ENCODE peak calls at places on chromosome 7, in nine cellular contexts. K, R, Z, S, U, G, Q, P and W are unnamed samples.
A peak's percentile ranks its signal among the peaks of the same experiment; 100 is the strongest.

GRCh38 chr7:99005776-99006175 is 127.4 kb downstream of the TRRAP start:
- DNase-seq in K (no peak), R (no peak), Z (no peak), S (no peak), U (peak; percentile 62), G (no peak), Q (no peak), P (no peak), W (peak; percentile 36)

GRCh38 chr7:124954766-124955165 is 25.1 kb upstream of the POT1 start:
- DNase-seq in K (no peak), R (no peak), Z (no peak), S (no peak), U (no peak), G (no peak), Q (no peak), P (no peak), W (no peak)

GRCh38 chr7:123860848-123861247 is 15.9 kb downstream of the HYAL4 start:
- DNase-seq in K (no peak), R (no peak), Z (no peak), S (no peak), U (no peak), G (no peak), Q (no peak), P (no peak), W (no peak)

GRCh38 chr7:150860291-150860977 is 8.1 kb downstream of the AOC1 start:
- DNase-seq in K (no peak), R (no peak), Z (no peak), S (peak; percentile 24), U (no peak), G (no peak), Q (peak; percentile 14), P (no peak), W (peak; percentile 27)

GRCh38 chr7:64686493-64687184 is 20.7 kb downstream of the ZNF107 start:
- DNase-seq in K (no peak), R (no peak), Z (no peak), S (no peak), U (no peak), G (no peak), Q (no peak), P (no peak), W (no peak)

GRCh38 chr7:31203551-31203950 is 137.0 kb downstream of the NEUROD6 start:
- DNase-seq in K (no peak), R (no peak), Z (no peak), S (no peak), U (no peak), G (no peak), Q (no peak), P (no peak), W (no peak)

GRCh38 chr7:111408726-111409125 is 153.6 kb downstream of the IMMP2L start:
- DNase-seq in K (no peak), R (no peak), Z (no peak), S (no peak), U (no peak), G (no peak), Q (no peak), P (no peak), W (no peak)

GRCh38 chr7:22697322-22697859 is 29.6 kb upstream of the IL6 start:
- DNase-seq in K (no peak), R (no peak), Z (no peak), S (no peak), U (no peak), G (no peak), Q (no peak), P (no peak), W (no peak)

GRCh38 chr7:92253251-92253650 is 7.5 kb downstream of the ANKIB1 start:
- DNase-seq in K (no peak), R (no peak), Z (no peak), S (no peak), U (no peak), G (no peak), Q (no peak), P (no peak), W (no peak)

GRCh38 chr7:37448057-37448636 is 517 bp downstream of the ELMO1 start:
- DNase-seq in K (peak; percentile 10), R (peak; percentile 80), Z (no peak), S (peak; percentile 55), U (no peak), G (no peak), Q (peak; percentile 51), P (no peak), W (no peak)
- H3K4me3 ChIP-seq in K (peak overlapping the region; percentile 89), R (peak overlapping the region; percentile 89), Z (peak overlapping the region; percentile 52), S (peak overlapping the region; percentile 81), U (peak overlapping the region; percentile 83), G (no peak overlapping the region), Q (peak overlapping the region; percentile 89), P (peak overlapping the region; percentile 92), W (peak overlapping the region; percentile 18)

GRCh38 chr7:138564365-138564764 is 104.3 kb downstream of the TRIM24 start:
- DNase-seq in K (no peak), R (no peak), Z (no peak), S (no peak), U (no peak), G (no peak), Q (no peak), P (no peak), W (no peak)
- H3K4me3 ChIP-seq in K (no peak overlapping the region), R (no peak overlapping the region), Z (no peak overlapping the region), S (no peak overlapping the region), U (no peak overlapping the region), G (no peak overlapping the region), Q (peak overlapping the region; percentile 23), P (no peak overlapping the region), W (no peak overlapping the region)

DNA sequence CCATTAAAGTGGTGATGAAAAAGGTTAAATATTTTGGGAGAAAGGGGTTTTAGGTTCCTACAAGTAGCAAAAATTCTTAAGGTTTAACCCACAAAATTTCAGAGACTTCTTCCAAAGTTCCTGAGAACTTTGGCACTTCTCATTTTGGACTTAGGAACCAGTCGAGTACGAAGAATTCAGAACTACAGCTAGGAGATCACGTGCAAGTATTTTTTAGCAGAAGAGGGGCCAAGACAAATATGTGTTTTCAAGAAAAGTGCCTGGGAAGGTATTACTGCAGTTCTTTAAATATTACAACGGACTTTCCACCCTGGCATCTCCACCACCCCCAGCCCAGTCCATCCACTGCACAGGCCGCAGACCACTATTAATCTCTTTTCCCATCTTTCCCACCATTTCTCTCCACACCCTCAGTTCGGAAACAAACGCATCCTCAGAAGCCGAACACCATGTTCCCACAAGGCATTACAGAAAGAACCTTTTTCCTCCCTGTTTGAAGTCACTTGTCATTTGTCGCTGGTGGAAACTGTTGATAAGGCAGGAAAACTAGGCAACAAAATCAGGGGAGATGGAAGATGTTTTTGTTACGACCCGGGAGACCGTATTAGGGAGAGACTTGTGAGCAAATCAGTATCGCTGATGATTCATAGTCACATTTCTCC is 7.1 kb downstream of the INHBA start:
- DNase-seq in K (peak; percentile 12), R (no peak), Z (no peak), S (no peak), U (no peak), G (no peak), Q (no peak), P (no peak), W (no peak)
- H3K4me3 ChIP-seq in K (no peak overlapping the region), R (no peak overlapping the region), Z (peak overlapping the region; percentile 49), S (no peak overlapping the region), U (peak overlapping the region; percentile 48), G (peak overlapping the region; percentile 51), Q (peak overlapping the region; percentile 43), P (no peak overlapping the region), W (peak overlapping the region; percentile 58)

DNA sequence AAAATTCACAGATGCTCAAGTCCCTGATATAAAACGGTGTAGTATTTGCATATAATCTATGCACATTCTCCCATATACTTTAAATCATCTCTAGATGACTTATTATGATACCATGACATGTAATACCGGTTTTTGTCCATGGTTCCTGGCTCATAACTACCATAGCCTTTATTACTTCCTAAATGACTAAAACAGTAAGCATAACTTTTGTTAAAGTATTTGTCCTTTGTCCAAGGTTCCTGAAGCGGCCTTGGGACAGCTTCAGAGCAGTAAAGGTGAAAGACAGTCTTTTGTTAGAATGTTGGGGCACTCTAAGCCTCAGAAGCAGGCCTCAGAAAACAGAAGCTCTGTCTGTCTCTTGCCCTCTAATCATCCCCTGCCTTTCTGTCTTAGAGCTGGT is 4.0 kb downstream of the CRCP start:
- DNase-seq in K (no peak), R (no peak), Z (no peak), S (no peak), U (no peak), G (no peak), Q (no peak), P (no peak), W (no peak)
- H3K4me3 ChIP-seq in K (no peak overlapping the region), R (no peak overlapping the region), Z (no peak overlapping the region), S (no peak overlapping the region), U (no peak overlapping the region), G (no peak overlapping the region), Q (no peak overlapping the region), P (no peak overlapping the region), W (no peak overlapping the region)

DNA sequence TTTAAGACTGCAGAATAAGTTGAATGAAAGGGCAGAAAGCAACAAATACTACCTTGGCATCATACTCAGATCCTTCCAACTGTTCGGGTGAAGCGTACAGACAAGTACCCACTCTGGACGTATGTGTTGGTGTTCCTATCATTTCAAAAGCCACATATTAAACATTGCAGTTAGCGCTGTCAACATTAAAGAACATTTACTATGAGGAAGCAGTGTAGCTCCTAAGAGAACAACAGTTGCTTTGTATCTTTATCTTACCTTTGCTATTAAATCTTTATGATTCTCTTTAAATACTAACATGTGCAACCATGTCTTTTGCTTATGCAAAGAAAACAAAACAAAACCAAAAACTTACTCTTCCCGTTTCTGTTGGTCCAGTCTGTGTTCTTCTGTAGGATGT is 2.6 kb upstream of the ANKRD61 start:
- DNase-seq in K (no peak), R (no peak), Z (no peak), S (no peak), U (no peak), G (no peak), Q (no peak), P (no peak), W (no peak)
- H3K4me3 ChIP-seq in K (no peak overlapping the region), R (no peak overlapping the region), Z (no peak overlapping the region), S (no peak overlapping the region), U (no peak overlapping the region), G (no peak overlapping the region), Q (no peak overlapping the region), P (no peak overlapping the region), W (no peak overlapping the region)